ENCODE peak calls at places on chromosome 9, in eight cellular contexts. Z is H1, C is fibroblast of the aortic adventitia, H is SK-N-DZ, B is tibial artery, I is glutamatergic neuron, Q is AG09319, D is activated T-helper 1 cell treated with Interleukin-2 at 50 U/mL for 16 hours. A is an unnamed sample.

GRCh38 chr9:128886211-128886826 is 4.4 kb downstream of the LRRC8A start:
- DNase-seq in B (no peak), Z (no peak), C (peak), H (no peak), I (no peak), D (no peak), Q (no peak), A (no peak)

GRCh38 chr9:129570450-129571297 is 50.2 kb downstream of the C9orf50 start:
- DNase-seq in Z (peak), B (peak), Q (peak), C (peak), I (no peak), H (peak), D (no peak), A (peak)

GRCh38 chr9:108567571-108567970 is 288.2 kb downstream of the ACTL7B start:
- DNase-seq in Q (no peak), C (no peak), H (no peak), D (no peak), Z (no peak), B (no peak), I (no peak), A (no peak)

GRCh38 chr9:80175286-80175906 is 603.6 kb downstream of the TLE4 start:
- DNase-seq in C (peak), B (no peak), Q (peak), D (no peak), H (peak), Z (no peak), I (peak), A (peak)

GRCh38 chr9:137301086-137301947 is 754 bp downstream of the NRARP start:
- DNase-seq in I (peak), Z (peak), Q (no peak), B (no peak), D (no peak), C (peak), H (peak), A (peak)

GRCh38 chr9:74810200-74810599 is 77.5 kb downstream of the TRPM6 start:
- DNase-seq in C (peak), I (no peak), Z (no peak), H (no peak), D (no peak), Q (no peak), B (no peak), A (no peak)

GRCh38 chr9:123468541-123468940 is 112.5 kb downstream of the CRB2 start:
- DNase-seq in D (no peak), Q (no peak), Z (no peak), C (no peak), I (no peak), H (no peak), B (no peak), A (no peak)

GRCh38 chr9:98809311-98810105 is 2.0 kb downstream of the GALNT12 start:
- DNase-seq in Z (no peak), C (peak), Q (no peak), B (no peak), D (no peak), I (no peak), H (no peak), A (peak)

GRCh38 chr9:108445431-108446018 is 410.3 kb downstream of the ACTL7B start:
- DNase-seq in Q (no peak), H (no peak), Z (no peak), B (no peak), D (no peak), I (no peak), C (no peak), A (no peak)

GRCh38 chr9:31519011-31519410 is 865.4 kb upstream of the ACO1 start:
- DNase-seq in B (no peak), D (no peak), C (no peak), I (peak), Q (no peak), H (no peak), Z (no peak), A (peak)

GRCh38 chr9:127065592-127065991 is 56.8 kb downstream of the ANGPTL2 start:
- DNase-seq in C (peak), B (no peak), Q (no peak), I (no peak), H (no peak), D (no peak), Z (no peak), A (peak)

A was measured in kidney tubule cell.